ENCODE peak calls at places on chromosomes 1 and 21, in four cellular contexts. V is omental fat pad; K is stimulated activated CD4-positive, alpha-beta T cell treated with anti-CD3 and anti-CD28 coated beads, TNF-alpha, amount 100 ng/mL, for 24 hours; Q is NCI-H1105. R is an unnamed sample.
A peak's percentile ranks its signal among the peaks of the same experiment; 100 is the strongest.

GRCh38 chr21:16517380-16517779 is 787.6 kb downstream of the USP25 start:
- DNase-seq in V (no peak), K (no peak), Q (no peak), R (no peak)

GRCh38 chr1:94069649-94070285 is 51.2 kb downstream of the ABCA4 start:
- DNase-seq in V (no peak), K (no peak), Q (no peak), R (no peak)

GRCh38 chr1:91402023-91402422 is 2.6 kb downstream of the HFM1 start:
- DNase-seq in V (no peak), K (no peak), Q (peak; percentile 10), R (no peak)

GRCh38 chr1:25926731-25927496 is 20.7 kb upstream of the STMN1 start:
- DNase-seq in V (no peak), K (no peak), Q (peak; percentile 65), R (no peak)

GRCh38 chr1:159647616-159648015 is 60.0 kb downstream of the APCS start:
- DNase-seq in V (no peak), K (no peak), Q (no peak), R (no peak)

GRCh38 chr1:205924436-205924742 is 18.9 kb downstream of the SLC26A9 start:
- DNase-seq in V (no peak), K (no peak), Q (no peak), R (no peak)

GRCh38 chr1:199778324-199778955 is 249.1 kb upstream of the NR5A2 start:
- DNase-seq in V (no peak), K (no peak), Q (no peak), R (no peak)

GRCh38 chr1:167905182-167905581 is 8.8 kb downstream of the ADCY10 start:
- DNase-seq in V (no peak), K (no peak), Q (no peak), R (no peak)

GRCh38 chr1:7808253-7808844 is 24.3 kb downstream of the PER3 start:
- DNase-seq in V (no peak), K (no peak), Q (peak; percentile 4), R (no peak)

GRCh38 chr1:17648457-17649145 is 106.5 kb upstream of the ACTL8 start:
- DNase-seq in V (no peak), K (no peak), Q (no peak), R (no peak)

GRCh38 chr1:14413809-14414208 is 184.7 kb upstream of the KAZN start:
- DNase-seq in V (no peak), K (no peak), Q (no peak), R (peak; percentile 71)

GRCh38 chr1:231612393-231613089 is 14.0 kb upstream of the DISC1 start:
- DNase-seq in V (no peak), K (no peak), Q (no peak), R (no peak)

GRCh38 chr1:29029652-29030051 is 94.1 kb downstream of the TMEM200B start:
- DNase-seq in V (no peak), K (no peak), Q (peak; percentile 40), R (no peak)

GRCh38 chr1:160777486-160778089 is 18.4 kb upstream of the LY9 start:
- DNase-seq in V (no peak), K (no peak), Q (no peak), R (no peak)

GRCh38 chr1:231420959-231421615 is 1.0 kb downstream of the EGLN1 start:
- DNase-seq in V (no peak), K (no peak), Q (peak; percentile 4), R (peak; percentile 12)

GRCh38 chr1:54009406-54009805 is 8.6 kb downstream of the LDLRAD1 start:
- DNase-seq in V (no peak), K (no peak), Q (no peak), R (no peak)

GRCh38 chr1:201893431-201893830 is 4.7 kb downstream of the SHISA4 start:
- DNase-seq in V (no peak), K (no peak), Q (no peak), R (no peak)

GRCh38 chr1:88888755-88889154 is 2.6 kb downstream of the GTF2B start:
- DNase-seq in V (no peak), K (no peak), Q (no peak), R (no peak)

GRCh38 chr21:33198346-33199135 is 31.2 kb upstream of the IFNAR2 start:
- DNase-seq in V (no peak), K (no peak), Q (no peak), R (no peak)

GRCh38 chr1:111977378-111977777 is 12.1 kb downstream of the KCND3 start:
- DNase-seq in V (no peak), K (no peak), Q (no peak), R (no peak)

GRCh38 chr1:30768169-30768829 is 10.7 kb upstream of the LAPTM5 start:
- DNase-seq in V (no peak), K (no peak), Q (no peak), R (no peak)

GRCh38 chr21:43861716-43862115 is 3.3 kb upstream of the AGPAT3 start:
- DNase-seq in V (no peak), K (no peak), Q (peak; percentile 26), R (no peak)

GRCh38 chr21:42599962-42600361 is 53.5 kb upstream of the PDE9A start:
- DNase-seq in V (no peak), K (no peak), Q (no peak), R (no peak)

GRCh38 chr1:59057801-59058200 is 239.1 kb upstream of the FGGY start:
- DNase-seq in V (no peak), K (no peak), Q (no peak), R (no peak)

GRCh38 chr1:16013220-16013907 is 4.5 kb downstream of the HSPB7 start:
- DNase-seq in V (peak; percentile 71), K (peak; percentile 36), Q (no peak), R (no peak)

GRCh38 chr1:27153549-27153886 is 1.4 kb downstream of the SLC9A1 start:
- DNase-seq in V (no peak), K (no peak), Q (no peak), R (no peak)

GRCh38 chr1:213993929-213994328 is 6.2 kb downstream of the PROX1 start:
- DNase-seq in V (no peak), K (no peak), Q (no peak), R (no peak)

GRCh38 chr1:245154429-245155185 is at the start of gene KIF26B:
- DNase-seq in V (no peak), K (no peak), Q (no peak), R (no peak)

GRCh38 chr1:23664837-23665795 is 26.5 kb upstream of the RPL11 start:
- DNase-seq in V (no peak), K (no peak), Q (peak; percentile 50), R (peak; percentile 11)

GRCh38 chr1:21334214-21335087 is 44.2 kb upstream of the ECE1 start:
- DNase-seq in V (no peak), K (peak; percentile 40), Q (no peak), R (peak; percentile 83)

GRCh38 chr1:8473121-8473891 is 155.4 kb downstream of the SLC45A1 start:
- DNase-seq in V (no peak), K (no peak), Q (no peak), R (no peak)

GRCh38 chr1:36136535-36136934 is 11.5 kb upstream of the COL8A2 start:
- DNase-seq in V (no peak), K (no peak), Q (no peak), R (peak; percentile 66)

GRCh38 chr1:11138952-11139351 is 39.3 kb upstream of the EXOSC10 start:
- DNase-seq in V (no peak), K (no peak), Q (no peak), R (no peak)

GRCh38 chr1:218642033-218642954 is 297.2 kb downstream of the TGFB2 start:
- DNase-seq in V (no peak), K (no peak), Q (no peak), R (no peak)

GRCh38 chr1:19439464-19440171 is 45.7 kb downstream of the CAPZB start:
- DNase-seq in V (no peak), K (no peak), Q (peak; percentile 22), R (no peak)

GRCh38 chr1:160205242-160205973 is at the start of gene PEA15:
- DNase-seq in V (no peak), K (peak; percentile 42), Q (peak; percentile 66), R (no peak)

GRCh38 chr1:30847358-30847972 is 61.1 kb downstream of the SDC3 start:
- DNase-seq in V (no peak), K (no peak), Q (no peak), R (no peak)

GRCh38 chr1:110610741-110611286 is 4.7 kb upstream of the KCNA2 start:
- DNase-seq in V (no peak), K (no peak), Q (no peak), R (no peak)

R was measured in HS-27A.